ENCODE peak calls at places on chromosomes 4 and X, in nine cellular contexts. E, T, A, K, D, R, I, Q and V are unnamed samples.

GRCh38 chr4:47519239-47519883 is 34.3 kb downstream of the ATP10D start:
- DNase-seq in E (no peak), T (no peak), A (no peak), K (no peak), D (no peak), R (no peak), I (no peak), Q (no peak), V (no peak)

GRCh38 chrX:120457766-120458180 is 11.3 kb downstream of the LAMP2 start:
- DNase-seq in E (no peak), T (no peak), A (no peak), K (no peak), D (peak), R (peak), I (no peak), Q (no peak), V (peak)

GRCh38 chr4:185082549-185082948 is 60.5 kb upstream of the SLC25A4 start:
- DNase-seq in E (no peak), T (no peak), A (no peak), K (no peak), D (no peak), R (no peak), I (no peak), Q (no peak), V (no peak)

GRCh38 chr4:42396361-42397255 is 680 bp upstream of the SHISA3 start:
- DNase-seq in E (no peak), T (no peak), A (no peak), K (peak), D (no peak), R (no peak), I (peak), Q (no peak), V (no peak)

GRCh38 chrX:9627827-9628406 is 137.7 kb downstream of the GPR143 start:
- DNase-seq in E (no peak), T (no peak), A (no peak), K (no peak), D (no peak), R (no peak), I (no peak), Q (no peak), V (no peak)

GRCh38 chr4:112029642-112030235 is 115.5 kb upstream of the FAM241A start:
- DNase-seq in E (no peak), T (no peak), A (no peak), K (no peak), D (no peak), R (no peak), I (no peak), Q (no peak), V (no peak)

GRCh38 chrX:131262738-131263679 is 26.1 kb downstream of the IGSF1 start:
- DNase-seq in E (no peak), T (no peak), A (peak), K (peak), D (no peak), R (no peak), I (peak), Q (peak), V (no peak)

GRCh38 chr4:147599206-147599605 is 18.0 kb upstream of the TMEM184C start:
- DNase-seq in E (no peak), T (no peak), A (no peak), K (no peak), D (no peak), R (no peak), I (no peak), Q (peak), V (no peak)

GRCh38 chr4:20422398-20422797 is 170.7 kb downstream of the SLIT2 start:
- DNase-seq in E (peak), T (no peak), A (peak), K (peak), D (peak), R (peak), I (peak), Q (peak), V (no peak)

GRCh38 chr4:71559957-71560541 is 221.2 kb downstream of the SLC4A4 start:
- DNase-seq in E (no peak), T (no peak), A (no peak), K (no peak), D (peak), R (no peak), I (no peak), Q (no peak), V (peak)

GRCh38 chr4:6795821-6796220 is 13.3 kb downstream of the KIAA0232 start:
- DNase-seq in E (no peak), T (no peak), A (no peak), K (no peak), D (no peak), R (no peak), I (no peak), Q (no peak), V (no peak)

GRCh38 chr4:87679449-87680169 is 29.5 kb downstream of the DMP1 start:
- DNase-seq in E (peak), T (peak), A (peak), K (peak), D (peak), R (peak), I (peak), Q (peak), V (peak)

GRCh38 chr4:39044364-39044946 is 12.2 kb upstream of the TMEM156 start:
- DNase-seq in E (peak), T (peak), A (peak), K (peak), D (peak), R (peak), I (peak), Q (peak), V (peak)

GRCh38 chrX:39445336-39445735 is 644.1 kb downstream of the MID1IP1 start:
- DNase-seq in E (no peak), T (peak), A (peak), K (peak), D (no peak), R (no peak), I (peak), Q (peak), V (no peak)

GRCh38 chrX:7139202-7140081 is 8.1 kb upstream of the STS start:
- DNase-seq in E (no peak), T (no peak), A (no peak), K (no peak), D (peak), R (no peak), I (no peak), Q (peak), V (no peak)

DNA sequence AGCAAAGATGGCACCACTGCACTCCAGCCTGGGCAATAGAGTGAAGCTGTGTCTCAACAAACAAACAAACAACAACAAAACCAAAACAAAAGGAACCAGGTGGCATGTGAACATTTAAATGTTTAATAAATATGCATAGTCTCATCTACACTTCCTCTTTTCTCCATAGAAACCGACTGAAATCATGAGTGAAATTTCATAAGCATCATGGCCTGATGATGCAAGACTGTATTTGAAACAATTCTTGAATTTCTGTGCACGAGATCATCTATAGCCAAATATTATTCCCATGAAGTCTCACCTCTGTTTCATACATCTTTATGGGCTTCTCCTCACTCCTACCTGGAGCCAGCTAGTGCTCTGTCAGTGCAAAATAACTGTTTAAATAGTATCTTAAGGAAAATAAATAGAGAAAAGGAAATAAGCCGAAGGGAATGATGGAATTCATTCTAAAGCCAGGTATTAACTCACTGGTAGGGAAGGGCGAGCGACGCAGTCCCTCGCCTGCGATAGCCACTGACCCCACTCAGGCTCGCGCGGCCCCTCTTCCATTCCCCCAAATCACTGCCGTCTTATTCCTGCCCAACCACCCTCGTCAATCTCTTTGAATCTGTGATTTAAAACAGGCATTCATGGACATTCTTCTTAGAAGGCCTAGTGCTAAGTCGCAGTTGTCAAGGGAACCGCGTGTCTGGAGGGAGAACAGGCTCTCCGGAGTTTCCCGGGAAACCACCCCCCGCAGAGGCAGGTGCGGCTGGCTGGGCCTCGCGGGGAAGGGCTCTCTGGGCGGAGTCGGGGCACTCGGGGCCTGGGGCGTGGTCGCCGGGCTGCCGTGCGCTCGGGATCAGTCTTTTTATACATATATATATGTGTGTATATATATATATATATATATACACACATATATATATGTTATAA is 52.4 kb upstream of the TRIM2 start:
- DNase-seq in E (peak), T (no peak), A (peak), K (peak), D (peak), R (peak), I (peak), Q (peak), V (no peak)
- H3K4me3 ChIP-seq in E (no peak), T (no peak), A (no peak), K (peak), D (no peak), R (peak), I (peak), Q (no peak), V (no peak)

DNA sequence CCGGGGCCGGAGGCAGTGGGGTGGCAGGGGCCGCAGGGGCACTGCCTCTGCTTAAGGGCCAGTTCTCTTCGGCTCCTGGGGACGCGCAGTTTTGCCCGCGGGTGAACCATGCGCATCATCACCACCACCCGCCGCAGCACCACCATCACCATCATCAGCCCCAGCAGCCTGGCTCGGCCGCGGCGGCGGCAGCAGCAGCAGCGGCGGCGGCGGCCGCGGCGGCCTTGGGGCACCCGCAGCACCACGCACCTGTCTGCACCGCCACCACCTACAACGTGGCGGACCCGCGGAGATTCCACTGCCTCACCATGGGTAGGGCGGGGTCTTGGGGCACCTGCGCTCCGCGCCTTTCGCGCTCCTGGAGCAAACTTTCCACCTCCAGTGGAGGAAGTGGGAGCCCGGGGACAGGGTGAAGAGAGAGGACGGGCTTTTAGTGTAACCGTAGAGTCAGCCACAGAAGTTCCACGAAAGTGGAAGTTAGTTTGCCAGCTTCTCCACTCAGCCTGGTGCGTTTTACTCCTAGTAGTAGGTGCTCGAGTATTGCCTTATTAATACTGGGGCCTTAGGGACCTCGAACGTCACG is 735 bp downstream of the GSX2 start:
- DNase-seq in E (peak), T (no peak), A (peak), K (peak), D (no peak), R (no peak), I (peak), Q (peak), V (no peak)
- H3K4me3 ChIP-seq in E (peak), T (peak), A (peak), K (peak), D (no peak), R (no peak), I (no peak), Q (no peak), V (peak)

GRCh38 chr4:141056473-141056872 is 76.8 kb downstream of the RNF150 start:
- DNase-seq in E (no peak), T (no peak), A (no peak), K (peak), D (no peak), R (no peak), I (no peak), Q (no peak), V (no peak)

GRCh38 chr4:141054446-141054845 is 78.8 kb downstream of the RNF150 start:
- DNase-seq in E (no peak), T (no peak), A (no peak), K (no peak), D (no peak), R (no peak), I (no peak), Q (no peak), V (no peak)

GRCh38 chr4:141057582-141057981 is 75.7 kb downstream of the RNF150 start:
- DNase-seq in E (no peak), T (no peak), A (no peak), K (no peak), D (no peak), R (no peak), I (no peak), Q (no peak), V (no peak)

DNA sequence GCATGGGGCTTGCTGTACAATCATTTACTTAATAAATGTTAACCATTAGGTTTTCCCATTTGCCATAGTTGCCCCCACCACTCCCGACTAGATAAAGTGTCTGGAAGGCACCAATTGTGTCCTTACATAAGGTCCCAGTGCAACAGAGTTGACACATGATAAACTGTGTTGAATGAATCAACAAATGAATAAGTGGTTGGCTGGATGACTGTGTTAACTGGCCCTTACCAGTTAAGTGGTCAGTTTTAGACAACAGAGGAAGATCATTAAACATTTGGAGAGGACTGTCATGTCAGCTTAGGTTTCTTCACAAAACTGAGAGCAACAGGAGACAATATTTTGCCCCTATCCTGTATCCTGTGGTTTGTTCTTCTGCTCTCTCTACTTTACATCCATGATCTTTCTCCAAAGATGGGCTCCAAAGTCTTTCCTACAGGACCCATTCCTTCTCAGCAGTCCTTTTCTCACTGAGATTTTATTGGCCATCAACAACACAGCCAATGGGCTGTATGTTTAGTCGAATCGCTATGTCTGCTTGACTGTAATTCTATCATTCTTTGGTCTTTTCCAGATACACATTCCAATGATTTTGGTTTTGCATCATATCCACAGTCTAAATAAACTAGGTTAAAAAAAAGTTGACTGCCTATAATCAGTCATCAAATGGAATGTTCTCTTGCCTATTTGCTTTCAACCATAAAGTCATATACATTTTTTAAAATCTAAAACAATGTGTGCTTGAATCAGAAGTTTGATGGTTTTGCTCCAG is 74.3 kb downstream of the RNF150 start:
- DNase-seq in E (no peak), T (no peak), A (no peak), K (no peak), D (peak), R (no peak), I (no peak), Q (no peak), V (no peak)
- H3K4me3 ChIP-seq in E (no peak), T (no peak), A (no peak), K (no peak), D (no peak), R (no peak), I (no peak), Q (no peak), V (no peak)

GRCh38 chr4:150069361-150069760 is 8.9 kb upstream of the DCLK2 start:
- DNase-seq in E (no peak), T (no peak), A (no peak), K (no peak), D (no peak), R (no peak), I (no peak), Q (no peak), V (no peak)

GRCh38 chr4:150070464-150071170 is 7.6 kb upstream of the DCLK2 start:
- DNase-seq in E (no peak), T (no peak), A (no peak), K (no peak), D (peak), R (no peak), I (no peak), Q (no peak), V (no peak)

GRCh38 chr4:150072906-150073714 is 5.1 kb upstream of the DCLK2 start:
- DNase-seq in E (no peak), T (no peak), A (no peak), K (no peak), D (peak), R (no peak), I (no peak), Q (peak), V (no peak)

GRCh38 chr4:150074064-150074463 is 4.2 kb upstream of the DCLK2 start:
- DNase-seq in E (no peak), T (no peak), A (no peak), K (no peak), D (no peak), R (no peak), I (no peak), Q (no peak), V (no peak)

GRCh38 chr4:150072471-150072870 is 5.8 kb upstream of the DCLK2 start:
- DNase-seq in E (no peak), T (no peak), A (no peak), K (no peak), D (no peak), R (no peak), I (no peak), Q (no peak), V (no peak)
- H3K4me3 ChIP-seq in E (no peak), T (no peak), A (no peak), K (no peak), D (no peak), R (no peak), I (no peak), Q (no peak), V (no peak)

GRCh38 chrX:13763489-13763888 is 28.9 kb downstream of the OFD1 start:
- DNase-seq in E (no peak), T (no peak), A (no peak), K (peak), D (no peak), R (no peak), I (no peak), Q (no peak), V (no peak)

GRCh38 chrX:13761606-13762005 is 27.1 kb downstream of the OFD1 start:
- DNase-seq in E (peak), T (no peak), A (peak), K (peak), D (no peak), R (no peak), I (no peak), Q (no peak), V (no peak)

GRCh38 chrX:13764765-13765164 is 30.2 kb downstream of the OFD1 start:
- DNase-seq in E (peak), T (no peak), A (peak), K (peak), D (peak), R (no peak), I (no peak), Q (no peak), V (no peak)

GRCh38 chrX:13762015-13762414 is 27.5 kb downstream of the OFD1 start:
- DNase-seq in E (no peak), T (no peak), A (peak), K (peak), D (no peak), R (no peak), I (no peak), Q (no peak), V (no peak)

GRCh38 chrX:13764284-13764683 is 29.7 kb downstream of the OFD1 start:
- DNase-seq in E (no peak), T (no peak), A (no peak), K (no peak), D (no peak), R (no peak), I (no peak), Q (no peak), V (no peak)
- H3K4me3 ChIP-seq in E (no peak), T (no peak), A (no peak), K (no peak), D (no peak), R (no peak), I (no peak), Q (no peak), V (no peak)

GRCh38 chrX:155023907-155024833 is 1.6 kb upstream of the F8 start:
- DNase-seq in E (no peak), T (no peak), A (no peak), K (no peak), D (no peak), R (no peak), I (no peak), Q (peak), V (no peak)

GRCh38 chrX:155026420-155026726 is 271 bp upstream of the FUNDC2 start:
- DNase-seq in E (no peak), T (no peak), A (no peak), K (no peak), D (no peak), R (no peak), I (no peak), Q (no peak), V (no peak)

GRCh38 chrX:155022587-155022986 is at the start of gene F8:
- DNase-seq in E (no peak), T (no peak), A (no peak), K (no peak), D (no peak), R (no peak), I (no peak), Q (no peak), V (no peak)

DNA sequence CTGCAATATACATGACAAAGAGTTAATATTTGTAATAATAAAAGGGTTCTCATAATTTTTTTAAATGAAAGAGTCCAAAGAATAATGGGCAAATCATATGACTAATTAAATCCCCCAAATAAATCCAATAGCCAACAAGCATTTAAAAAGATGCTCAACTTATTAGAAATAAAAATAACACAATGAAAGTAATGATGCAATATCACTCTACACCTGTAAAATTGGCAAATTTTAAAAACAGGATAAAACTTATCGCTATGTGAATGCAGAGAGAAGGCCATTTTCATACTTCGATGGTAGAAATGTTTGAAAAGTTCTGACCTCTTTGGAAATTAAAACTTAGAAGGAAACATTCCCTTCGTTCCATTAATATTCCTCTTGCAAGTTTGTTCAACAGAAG is 1.9 kb downstream of the F8 start:
- DNase-seq in E (no peak), T (no peak), A (no peak), K (no peak), D (no peak), R (no peak), I (no peak), Q (no peak), V (no peak)
- H3K4me3 ChIP-seq in E (no peak), T (no peak), A (no peak), K (no peak), D (no peak), R (no peak), I (no peak), Q (no peak), V (no peak)

GRCh38 chr4:180538384-180539052 is 1704.7 kb upstream of the TENM3 start:
- DNase-seq in E (no peak), T (no peak), A (no peak), K (peak), D (no peak), R (no peak), I (no peak), Q (no peak), V (no peak)
- H3K4me3 ChIP-seq in E (no peak), T (no peak), A (no peak), K (no peak), D (no peak), R (no peak), I (no peak), Q (no peak), V (no peak)